ENCODE peak calls at places on chromosomes 6 and 20, in eight cellular contexts. One of them, this sample, is unnamed. For H3K27me3, the result is how much of the 10 kb centered on the place peaks cover.

GRCh38 chr6:21496749-21497148 is 96.8 kb upstream of the SOX4 start:
- DNase-seq in K562: no peak
- DNase-seq in suprapubic skin: no peak
- DNase-seq in upper lobe of left lung: no peak
- DNase-seq in vagina: no peak
- DNase-seq in GM23338: no peak
- DNase-seq in endothelial cell of umbilical vein: no peak
- DNase-seq in prostate gland: no peak
- DNase-seq in this sample: no peak

GRCh38 chr20:10436053-10436699 is 1.1 kb downstream of the SLX4IP start:
- DNase-seq in upper lobe of left lung: no peak
- DNase-seq in prostate gland: no peak
- DNase-seq in vagina: no peak
- DNase-seq in GM23338: no peak
- DNase-seq in K562: no peak
- DNase-seq in suprapubic skin: no peak
- DNase-seq in endothelial cell of umbilical vein: no peak
- DNase-seq in this sample: no peak

GRCh38 chr6:130713144-130713543 is 114.1 kb upstream of the SMLR1 start:
- DNase-seq in GM23338: peak
- DNase-seq in upper lobe of left lung: no peak
- DNase-seq in K562: no peak
- DNase-seq in vagina: no peak
- DNase-seq in suprapubic skin: no peak
- DNase-seq in prostate gland: no peak
- DNase-seq in endothelial cell of umbilical vein: no peak
- DNase-seq in this sample: no peak

GRCh38 chr6:159595173-159595572 is 97.9 kb downstream of the SOD2 start:
- DNase-seq in suprapubic skin: no peak
- DNase-seq in upper lobe of left lung: peak
- DNase-seq in vagina: no peak
- DNase-seq in K562: no peak
- DNase-seq in endothelial cell of umbilical vein: peak
- DNase-seq in GM23338: no peak
- DNase-seq in prostate gland: no peak
- DNase-seq in this sample: no peak

GRCh38 chr20:3848565-3848964 is 1.9 kb downstream of the MAVS start:
- DNase-seq in endothelial cell of umbilical vein: no peak
- DNase-seq in upper lobe of left lung: no peak
- DNase-seq in vagina: no peak
- DNase-seq in K562: no peak
- DNase-seq in prostate gland: no peak
- DNase-seq in GM23338: no peak
- DNase-seq in suprapubic skin: no peak
- DNase-seq in this sample: no peak

GRCh38 chr6:324116-324728 is 31.9 kb downstream of the DUSP22 start:
- DNase-seq in K562: no peak
- DNase-seq in prostate gland: no peak
- DNase-seq in GM23338: no peak
- DNase-seq in endothelial cell of umbilical vein: no peak
- DNase-seq in suprapubic skin: no peak
- DNase-seq in vagina: no peak
- DNase-seq in upper lobe of left lung: no peak
- DNase-seq in this sample: no peak

GRCh38 chr6:32885698-32886286 is 31.8 kb downstream of the PSMB9 start:
- DNase-seq in GM23338: peak
- DNase-seq in vagina: no peak
- DNase-seq in endothelial cell of umbilical vein: peak
- DNase-seq in upper lobe of left lung: no peak
- DNase-seq in prostate gland: no peak
- DNase-seq in suprapubic skin: no peak
- DNase-seq in K562: peak
- DNase-seq in this sample: no peak

GRCh38 chr6:29992792-29993191 is 50.5 kb downstream of the HLA-A start:
- DNase-seq in endothelial cell of umbilical vein: no peak
- DNase-seq in K562: no peak
- DNase-seq in upper lobe of left lung: no peak
- DNase-seq in prostate gland: no peak
- DNase-seq in GM23338: no peak
- DNase-seq in vagina: peak
- DNase-seq in suprapubic skin: no peak
- DNase-seq in this sample: no peak

GRCh38 chr6:113630365-113630737 is 226.8 kb upstream of the MARCKS start:
- DNase-seq in suprapubic skin: no peak
- DNase-seq in GM23338: no peak
- DNase-seq in upper lobe of left lung: no peak
- DNase-seq in endothelial cell of umbilical vein: peak
- DNase-seq in prostate gland: no peak
- DNase-seq in vagina: no peak
- DNase-seq in K562: no peak
- DNase-seq in this sample: no peak

GRCh38 chr20:36812601-36813000 is 39.0 kb upstream of the DSN1 start:
- DNase-seq in endothelial cell of umbilical vein: no peak
- DNase-seq in GM23338: no peak
- DNase-seq in K562: no peak
- DNase-seq in suprapubic skin: no peak
- DNase-seq in prostate gland: no peak
- DNase-seq in vagina: no peak
- DNase-seq in upper lobe of left lung: no peak
- DNase-seq in this sample: no peak

GRCh38 chr6:149917679-149918078 is 5.2 kb downstream of the RAET1G start:
- DNase-seq in K562: no peak
- DNase-seq in vagina: no peak
- DNase-seq in prostate gland: no peak
- DNase-seq in upper lobe of left lung: no peak
- DNase-seq in endothelial cell of umbilical vein: no peak
- DNase-seq in suprapubic skin: no peak
- DNase-seq in GM23338: no peak
- DNase-seq in this sample: no peak

GRCh38 chr20:57080796-57081195 is 185.6 kb downstream of the BMP7 start:
- DNase-seq in suprapubic skin: no peak
- DNase-seq in endothelial cell of umbilical vein: no peak
- DNase-seq in upper lobe of left lung: no peak
- DNase-seq in vagina: no peak
- DNase-seq in prostate gland: no peak
- DNase-seq in K562: no peak
- DNase-seq in GM23338: no peak
- DNase-seq in this sample: no peak
- H3K27me3 ChIP-seq in suprapubic skin: under half
- H3K27me3 ChIP-seq in endothelial cell of umbilical vein: under half
- H3K27me3 ChIP-seq in upper lobe of left lung: under half
- H3K27me3 ChIP-seq in vagina: under half
- H3K27me3 ChIP-seq in prostate gland: under half
- H3K27me3 ChIP-seq in K562: under half
- H3K27me3 ChIP-seq in GM23338: under half
- H3K27me3 ChIP-seq in this sample: under half

GRCh38 chr6:17959317-17959716 is 28.1 kb downstream of the KIF13A start:
- DNase-seq in suprapubic skin: no peak
- DNase-seq in GM23338: no peak
- DNase-seq in endothelial cell of umbilical vein: no peak
- DNase-seq in K562: no peak
- DNase-seq in prostate gland: no peak
- DNase-seq in vagina: no peak
- DNase-seq in upper lobe of left lung: no peak
- DNase-seq in this sample: no peak

GRCh38 chr6:17966451-17966850 is 21.0 kb downstream of the KIF13A start:
- DNase-seq in prostate gland: no peak
- DNase-seq in GM23338: no peak
- DNase-seq in vagina: no peak
- DNase-seq in K562: no peak
- DNase-seq in suprapubic skin: no peak
- DNase-seq in upper lobe of left lung: no peak
- DNase-seq in endothelial cell of umbilical vein: no peak
- DNase-seq in this sample: no peak

GRCh38 chr6:17964633-17965032 is 22.8 kb downstream of the KIF13A start:
- DNase-seq in prostate gland: no peak
- DNase-seq in GM23338: no peak
- DNase-seq in suprapubic skin: no peak
- DNase-seq in vagina: no peak
- DNase-seq in endothelial cell of umbilical vein: no peak
- DNase-seq in upper lobe of left lung: no peak
- DNase-seq in K562: no peak
- DNase-seq in this sample: no peak

GRCh38 chr6:17965397-17965796 is 22.0 kb downstream of the KIF13A start:
- DNase-seq in upper lobe of left lung: no peak
- DNase-seq in K562: no peak
- DNase-seq in endothelial cell of umbilical vein: peak
- DNase-seq in GM23338: no peak
- DNase-seq in prostate gland: no peak
- DNase-seq in vagina: no peak
- DNase-seq in suprapubic skin: no peak
- DNase-seq in this sample: no peak

DNA sequence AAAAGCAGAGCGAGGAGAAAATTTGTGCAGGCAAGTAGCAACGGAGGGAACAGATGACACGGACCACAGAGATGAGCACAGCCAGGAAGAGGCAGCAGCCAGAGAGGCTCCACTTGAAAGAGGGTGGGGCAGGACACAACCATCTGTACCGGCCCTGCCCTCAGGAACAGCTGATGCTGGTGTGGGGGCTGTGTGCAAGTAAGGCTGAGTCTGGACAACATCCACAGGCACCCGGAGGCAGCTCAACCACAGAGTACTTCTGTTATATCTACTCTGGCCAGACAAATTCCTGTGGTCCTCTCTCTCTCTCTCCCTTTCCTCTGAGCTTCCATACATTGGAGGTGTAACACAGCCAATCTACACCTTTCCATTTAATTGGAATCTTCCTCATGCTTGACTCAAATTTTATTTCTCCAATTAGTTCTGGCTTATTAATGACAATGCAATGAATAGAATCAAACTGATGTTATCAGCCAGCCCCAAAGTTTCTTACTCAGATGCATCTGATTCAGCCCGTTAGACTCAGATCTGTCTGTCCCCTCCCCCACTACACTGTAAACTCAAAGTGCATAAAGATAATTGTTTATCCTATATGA is 24.9 kb downstream of the KIF13A start:
- DNase-seq in upper lobe of left lung: peak
- DNase-seq in GM23338: no peak
- DNase-seq in suprapubic skin: no peak
- DNase-seq in prostate gland: no peak
- DNase-seq in endothelial cell of umbilical vein: no peak
- DNase-seq in vagina: no peak
- DNase-seq in K562: peak
- DNase-seq in this sample: peak
- TF ChIP-seq POLR2AphosphoS5 in upper lobe of left lung: peak
- TF ChIP-seq POLR2AphosphoS5 in GM23338: no peak
- TF ChIP-seq POLR2AphosphoS5 in suprapubic skin: no peak
- TF ChIP-seq POLR2AphosphoS5 in prostate gland: peak
- TF ChIP-seq POLR2AphosphoS5 in endothelial cell of umbilical vein: no peak
- TF ChIP-seq POLR2AphosphoS5 in vagina: no peak
- TF ChIP-seq POLR2AphosphoS5 in K562: peak
- TF ChIP-seq POLR2AphosphoS5 in this sample: peak

GRCh38 chr6:99588618-99589289 is 17.9 kb upstream of the PRDM13 start:
- DNase-seq in endothelial cell of umbilical vein: peak
- DNase-seq in vagina: no peak
- DNase-seq in K562: no peak
- DNase-seq in upper lobe of left lung: peak
- DNase-seq in suprapubic skin: no peak
- DNase-seq in prostate gland: peak
- DNase-seq in GM23338: peak
- DNase-seq in this sample: peak
- H3K27me3 ChIP-seq in endothelial cell of umbilical vein: half or more
- H3K27me3 ChIP-seq in vagina: under half
- H3K27me3 ChIP-seq in K562: under half
- H3K27me3 ChIP-seq in upper lobe of left lung: under half
- H3K27me3 ChIP-seq in suprapubic skin: half or more
- H3K27me3 ChIP-seq in prostate gland: under half
- H3K27me3 ChIP-seq in GM23338: half or more
- H3K27me3 ChIP-seq in this sample: under half

DNA sequence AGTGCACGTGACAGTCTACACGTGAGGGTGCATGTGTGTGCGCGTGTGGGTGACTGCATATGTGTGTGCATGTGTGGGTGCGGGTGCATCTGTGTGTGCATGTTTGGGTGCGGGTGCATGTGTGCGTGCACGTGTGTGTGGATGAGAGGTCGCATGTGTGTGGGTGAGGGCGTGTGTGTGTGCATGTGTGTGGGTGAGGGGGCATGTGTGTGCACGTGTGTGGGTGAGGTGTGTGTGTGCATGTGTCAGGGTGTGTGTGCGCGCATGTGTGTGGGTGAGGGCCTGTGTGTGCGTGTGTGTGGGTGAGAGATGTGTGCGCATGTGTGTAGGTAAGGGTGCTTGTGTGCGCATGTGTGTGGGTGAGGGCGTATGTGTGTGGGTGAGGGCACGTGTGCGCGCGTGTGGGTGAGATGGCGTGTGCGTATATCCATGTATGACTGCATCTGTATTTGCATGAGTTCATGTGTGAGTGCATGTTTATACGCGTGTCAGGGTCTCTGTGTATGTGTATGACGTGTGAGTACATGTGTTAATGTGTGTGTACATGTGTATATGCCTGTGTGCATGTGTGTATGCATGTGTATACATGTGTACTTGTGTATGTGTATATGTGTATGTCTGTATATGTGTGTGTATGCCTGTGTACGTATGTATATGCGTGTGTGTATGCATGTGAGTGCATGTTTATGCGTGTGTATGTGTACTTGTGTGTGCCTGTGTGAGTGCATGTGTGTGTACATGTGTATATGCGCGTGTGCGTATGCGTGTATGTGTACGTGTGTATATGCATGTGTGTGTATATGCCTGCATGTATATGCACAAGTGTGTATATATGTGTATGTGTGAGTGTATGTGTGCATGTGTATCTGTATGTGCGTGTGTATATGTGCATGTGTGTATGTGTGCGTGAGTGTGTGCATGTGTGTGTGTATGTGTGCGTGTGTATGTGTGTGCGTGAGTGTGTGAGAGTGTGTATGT is 4.1 kb upstream of the LIME1 start:
- DNase-seq in suprapubic skin: no peak
- DNase-seq in endothelial cell of umbilical vein: no peak
- DNase-seq in prostate gland: no peak
- DNase-seq in upper lobe of left lung: no peak
- DNase-seq in K562: no peak
- DNase-seq in GM23338: no peak
- DNase-seq in vagina: no peak
- DNase-seq in this sample: no peak
- TF ChIP-seq POLR2AphosphoS5 in suprapubic skin: no peak
- TF ChIP-seq POLR2AphosphoS5 in endothelial cell of umbilical vein: no peak
- TF ChIP-seq POLR2AphosphoS5 in prostate gland: no peak
- TF ChIP-seq POLR2AphosphoS5 in upper lobe of left lung: no peak
- TF ChIP-seq POLR2AphosphoS5 in K562: no peak
- TF ChIP-seq POLR2AphosphoS5 in GM23338: no peak
- TF ChIP-seq POLR2AphosphoS5 in vagina: no peak
- TF ChIP-seq POLR2AphosphoS5 in this sample: no peak